ENCODE peak calls at places on chromosomes 5 and 9, in seven cellular contexts. E is fibroblast of lung, X is GM12878, G is A673, M is keratinocyte, U is H1, I is PC-3. Y is an unnamed sample.
A peak's percentile ranks its signal among the peaks of the same experiment; 100 is the strongest.

GRCh38 chr9:6197330-6197729 is 18.3 kb upstream of the IL33 start:
- DNase-seq in E (no peak), X (no peak), G (peak; percentile 66), M (no peak), U (no peak), I (peak; percentile 50), Y (no peak)

GRCh38 chr9:126965541-126966428 is 51.2 kb downstream of the RALGPS1 start:
- DNase-seq in E (peak; percentile 39), X (no peak), G (peak; percentile 74), M (no peak), U (peak; percentile 33), I (peak; percentile 55), Y (peak; percentile 18)

GRCh38 chr5:117433841-117434240 is 859.2 kb upstream of the SEMA6A start:
- DNase-seq in E (no peak), X (no peak), G (no peak), M (no peak), U (no peak), I (no peak), Y (no peak)

GRCh38 chr5:38825494-38825893 is 20.3 kb upstream of the OSMR start:
- DNase-seq in E (peak; percentile 34), X (no peak), G (peak; percentile 47), M (no peak), U (no peak), I (peak; percentile 49), Y (no peak)

GRCh38 chr9:79357185-79357584 is 214.6 kb upstream of the TLE4 start:
- DNase-seq in E (no peak), X (no peak), G (no peak), M (no peak), U (no peak), I (no peak), Y (no peak)

GRCh38 chr5:141402553-141403328 is at the start of gene PCDHGA9:
- DNase-seq in E (peak; percentile 24), X (no peak), G (peak; percentile 25), M (no peak), U (no peak), I (no peak), Y (no peak)

GRCh38 chr9:129761293-129761900 is 8.6 kb upstream of the PTGES start:
- DNase-seq in E (peak; percentile 55), X (no peak), G (no peak), M (no peak), U (no peak), I (no peak), Y (peak; percentile 50)

GRCh38 chr9:89755835-89756234 is 151.0 kb downstream of the GADD45G start:
- DNase-seq in E (peak; percentile 62), X (no peak), G (peak; percentile 10), M (peak; percentile 17), U (no peak), I (peak; percentile 30), Y (peak; percentile 56)

GRCh38 chr9:95574176-95574575 is 57.4 kb upstream of the PTCH1 start:
- DNase-seq in E (no peak), X (no peak), G (peak; percentile 31), M (no peak), U (no peak), I (no peak), Y (no peak)

GRCh38 chr5:90191352-90192045 is 218.1 kb downstream of the CETN3 start:
- DNase-seq in E (no peak), X (no peak), G (no peak), M (no peak), U (no peak), I (no peak), Y (no peak)

GRCh38 chr5:56608216-56608925 is 207.0 kb upstream of the MAP3K1 start:
- DNase-seq in E (peak; percentile 33), X (no peak), G (no peak), M (no peak), U (no peak), I (no peak), Y (no peak)

DNA sequence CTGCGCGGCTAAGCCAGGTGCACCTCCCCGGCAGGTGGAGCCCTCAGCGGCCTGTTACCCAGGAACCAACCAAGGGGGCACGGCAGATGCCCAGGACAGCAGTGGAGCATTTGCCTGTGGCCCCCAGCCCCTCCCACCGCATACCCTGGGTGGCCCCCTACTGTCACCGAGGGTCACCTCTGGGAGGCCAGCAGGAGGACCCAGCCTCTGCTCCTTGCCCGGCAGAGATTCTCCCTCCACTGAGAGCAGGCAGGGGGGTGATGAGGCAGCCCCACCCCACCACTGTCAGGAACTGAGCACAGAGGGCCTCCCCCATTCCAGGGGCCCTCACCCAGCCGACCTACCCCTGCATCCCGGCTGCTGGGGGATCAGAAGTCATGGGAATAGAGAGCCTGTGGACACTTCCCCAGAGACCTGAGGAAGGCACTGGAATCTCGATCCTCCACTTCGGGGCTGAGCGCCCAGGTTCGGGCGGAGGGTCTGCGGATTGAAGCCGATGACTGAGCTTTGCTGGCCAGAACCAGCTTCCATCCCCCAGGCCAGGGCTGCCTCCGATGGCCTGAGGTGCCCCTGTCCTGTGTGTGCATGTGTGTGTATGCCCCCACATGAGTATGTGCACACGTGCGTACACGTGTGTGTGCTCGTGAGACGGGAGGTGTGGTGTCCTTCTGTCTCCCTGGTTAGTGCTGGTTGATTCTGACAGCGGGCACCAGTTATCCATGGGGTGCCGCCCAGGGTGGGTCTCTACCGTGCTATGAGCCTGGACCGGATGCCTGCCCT is at the start of gene QRFP:
- DNase-seq in E (no peak), X (no peak), G (no peak), M (no peak), U (no peak), I (peak; percentile 7), Y (no peak)
- TF ChIP-seq CTCF in E (no peak), X (no peak), G (no peak), M (no peak), U (no peak), I (no peak), Y (no peak)

GRCh38 chr9:100775912-100776311 is 198.0 kb downstream of the CAVIN4 start:
- DNase-seq in E (no peak), X (no peak), G (no peak), M (no peak), U (no peak), I (no peak), Y (no peak)
- TF ChIP-seq EZH2 in E (no peak), X (no peak), G (no peak), M (no peak), U (no peak), I (no peak), Y (no peak)

DNA sequence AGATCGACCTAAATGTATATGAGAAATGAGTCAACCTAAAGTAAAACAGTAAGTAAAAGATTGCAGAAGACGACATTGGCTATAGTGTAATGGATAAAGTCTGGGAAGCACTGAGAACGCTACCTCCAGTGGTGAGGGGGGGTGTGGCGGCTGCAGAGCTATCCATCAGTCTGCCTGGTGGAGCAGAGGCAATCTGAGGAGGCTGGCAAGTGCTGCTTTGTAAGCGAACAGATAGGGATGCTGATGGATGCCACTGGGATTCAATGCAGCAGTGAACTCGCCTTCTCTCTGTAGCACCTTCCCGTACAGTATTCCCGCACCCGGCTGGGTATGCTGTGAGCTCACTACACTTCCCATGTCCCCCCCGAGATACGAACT is 261.5 kb downstream of the NSG2 start:
- DNase-seq in E (no peak), X (no peak), G (no peak), M (no peak), U (no peak), I (no peak), Y (no peak)
- TF ChIP-seq CTCF in E (no peak), X (no peak), G (no peak), M (no peak), U (no peak), I (no peak), Y (no peak)

DNA sequence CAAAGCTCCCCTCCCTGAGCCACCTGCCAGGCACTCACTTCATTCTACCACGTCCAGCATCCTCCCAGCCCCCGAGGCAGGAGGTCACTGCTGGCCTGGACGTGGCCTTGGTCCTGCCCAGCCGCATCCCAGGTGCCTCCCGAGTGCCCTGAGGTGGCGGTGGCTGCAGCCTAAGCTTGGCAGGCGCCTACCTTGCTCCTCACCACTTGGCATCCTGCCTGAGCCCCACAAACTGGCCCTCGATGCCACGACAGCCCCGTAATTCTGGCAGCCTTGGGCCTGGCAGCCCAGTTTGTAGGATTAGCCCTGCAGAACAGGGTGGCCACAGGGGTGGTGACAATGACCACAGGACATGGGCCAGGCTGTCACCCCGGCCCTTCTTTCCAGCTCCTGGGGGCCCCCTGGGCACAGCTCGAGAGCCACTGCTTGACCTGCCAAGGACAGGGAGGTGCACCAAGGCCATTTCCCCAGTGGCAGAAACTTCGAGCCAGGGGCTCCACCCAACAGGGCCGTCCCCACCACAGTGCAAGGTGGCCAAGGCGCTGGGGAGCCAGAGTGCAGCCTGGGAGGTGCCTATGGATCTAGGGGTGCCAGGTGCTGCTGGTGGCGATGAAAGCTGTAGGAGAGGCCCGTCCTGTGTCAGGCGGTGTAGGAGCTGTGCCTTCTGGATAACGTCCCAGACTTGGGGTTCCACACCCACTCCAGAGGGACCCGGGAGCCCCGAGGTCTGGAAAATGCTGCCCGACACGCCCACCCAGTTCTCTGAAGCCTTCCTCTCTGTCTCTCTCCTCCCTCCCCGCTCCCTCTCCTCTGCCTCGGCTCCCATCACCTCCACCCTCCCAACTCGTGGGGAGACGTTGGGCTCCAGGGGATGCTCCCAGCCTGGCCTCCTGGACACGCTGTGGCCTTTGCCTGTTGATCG is 18.4 kb downstream of the NKD2 start:
- DNase-seq in E (no peak), X (no peak), G (no peak), M (no peak), U (no peak), I (no peak), Y (no peak)
- TF ChIP-seq EZH2 in E (no peak), X (no peak), G (no peak), M (no peak), U (no peak), I (no peak), Y (no peak)

DNA sequence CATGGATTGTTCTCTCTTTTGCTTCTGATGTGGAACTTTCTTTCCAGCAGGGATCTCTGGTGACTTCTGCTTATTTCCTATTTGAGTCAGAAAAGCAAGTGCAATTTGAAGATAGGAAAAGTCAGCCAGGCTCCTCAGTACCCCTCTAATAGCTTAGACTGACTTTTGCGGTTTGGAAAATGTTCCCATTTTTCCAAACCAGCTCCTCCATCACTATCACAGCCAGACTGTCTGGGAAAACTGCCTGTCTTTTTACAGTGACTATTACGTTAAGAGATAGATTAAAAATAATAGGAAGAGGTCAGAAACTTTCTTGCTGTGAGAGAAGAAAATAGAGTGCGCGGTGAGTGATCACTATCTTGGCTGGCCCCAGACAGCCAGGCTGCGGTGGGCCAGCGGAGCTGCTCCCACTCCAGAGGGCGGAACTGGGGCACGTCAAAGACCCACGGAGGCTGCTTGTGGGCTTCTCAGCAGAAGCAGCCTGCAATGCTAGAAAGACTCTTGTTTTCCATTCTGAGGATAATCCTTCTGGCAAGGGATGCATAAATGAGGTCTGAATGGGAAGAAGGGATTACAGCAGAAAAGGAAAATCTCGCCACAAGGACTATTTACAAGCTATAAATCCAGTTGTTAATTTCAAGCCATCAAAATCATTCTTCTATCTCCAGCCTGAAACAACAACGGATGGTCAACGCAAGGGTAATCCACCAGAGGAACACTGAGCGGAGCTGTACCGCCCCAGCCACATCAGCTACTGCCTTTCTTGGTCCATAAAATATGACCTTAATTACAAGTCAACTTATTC is 151.0 kb upstream of the MSX2 start:
- DNase-seq in E (peak; percentile 36), X (no peak), G (no peak), M (no peak), U (no peak), I (no peak), Y (no peak)
- TF ChIP-seq CTCF in E (no peak), X (no peak), G (no peak), M (no peak), U (no peak), I (no peak), Y (no peak)